ENCODE peak calls at places on chromosomes 1 and 21, in six cellular contexts. F, M, Y, G, A and E are unnamed samples.
A peak's percentile ranks its signal among the peaks of the same experiment; 100 is the strongest.

GRCh38 chr1:234886081-234886874 is 242.4 kb downstream of the TOMM20 start:
- DNase-seq in M (no peak), G (no peak), A (no peak), Y (no peak), F (no peak), E (no peak)

GRCh38 chr1:101051688-101052638 is 26.4 kb upstream of the DPH5 start:
- DNase-seq in F (no peak), Y (no peak), A (no peak), G (no peak), M (no peak), E (no peak)

GRCh38 chr1:227845519-227845918 is 30.0 kb downstream of the PRSS38 start:
- DNase-seq in F (no peak), Y (no peak), G (no peak), A (no peak), M (no peak), E (no peak)

GRCh38 chr1:170676628-170677027 is 12.7 kb downstream of the PRRX1 start:
- DNase-seq in M (no peak), G (no peak), A (no peak), Y (no peak), F (no peak), E (no peak)

GRCh38 chr1:224528900-224529299 is 87.2 kb upstream of the CNIH3 start:
- DNase-seq in G (no peak), M (no peak), F (no peak), A (peak; percentile 79), Y (no peak), E (no peak)

GRCh38 chr1:173307845-173308244 is 100.7 kb upstream of the TNFSF4 start:
- DNase-seq in G (no peak), Y (no peak), M (no peak), F (no peak), A (no peak), E (no peak)

GRCh38 chr1:44808063-44808937 is at the start of gene BTBD19:
- DNase-seq in Y (peak; percentile 88), F (peak; percentile 86), G (peak; percentile 86), M (peak; percentile 86), A (peak; percentile 89), E (no peak)

GRCh38 chr1:10867138-10867721 is 70.8 kb upstream of the CASZ1 start:
- DNase-seq in Y (peak; percentile 53), A (no peak), M (peak; percentile 87), F (peak; percentile 48), G (peak; percentile 66), E (peak; percentile 75)

GRCh38 chr1:38817958-38818705 is 41.4 kb downstream of the RRAGC start:
- DNase-seq in F (no peak), M (peak; percentile 85), G (peak; percentile 36), A (no peak), Y (no peak), E (peak; percentile 42)

GRCh38 chr1:245370905-245371581 is 216.3 kb downstream of the KIF26B start:
- DNase-seq in A (no peak), F (no peak), Y (peak; percentile 27), M (no peak), G (peak; percentile 31), E (no peak)

GRCh38 chr1:25797939-25798338 is 2.1 kb upstream of the SELENON start:
- DNase-seq in Y (no peak), A (peak; percentile 27), G (no peak), F (no peak), M (no peak), E (no peak)

DNA sequence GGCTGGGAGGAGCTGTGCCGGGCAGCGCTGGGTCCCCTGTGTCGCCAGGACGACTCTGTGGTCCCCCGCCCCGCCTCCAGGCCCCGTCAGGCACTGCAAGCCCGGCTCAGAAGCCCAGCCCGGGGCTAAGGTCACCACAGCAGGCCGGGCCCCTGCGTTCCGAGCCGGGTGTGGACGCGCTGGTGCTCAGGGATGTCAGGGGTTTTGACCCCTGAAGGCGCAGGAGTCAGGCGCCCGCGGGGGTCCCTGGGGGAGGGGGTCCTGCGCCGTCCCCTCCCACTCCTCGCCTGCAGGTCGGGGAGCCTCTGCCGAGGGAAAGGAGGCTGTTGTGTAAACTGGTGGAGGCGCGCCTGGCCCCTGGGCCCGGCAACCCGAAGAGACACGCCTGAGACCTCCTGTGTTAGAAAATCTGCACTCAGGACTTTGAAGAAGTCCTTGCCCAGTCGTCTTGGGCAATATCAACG is 23.7 kb upstream of the TMEM54 start:
- DNase-seq in F (no peak), Y (peak; percentile 29), M (no peak), A (no peak), G (peak; percentile 39), E (no peak)
- TF ChIP-seq CTCF in F (no peak), Y (no peak), M (no peak), A (peak; percentile 5), G (no peak), E (no peak)

GRCh38 chr1:178727014-178727895 is 2.2 kb downstream of the RALGPS2 start:
- DNase-seq in G (no peak), M (no peak), A (no peak), Y (no peak), F (no peak), E (no peak)

GRCh38 chr1:178724734-178725602 is at the start of gene RALGPS2:
- DNase-seq in M (peak; percentile 70), F (peak; percentile 43), A (peak; percentile 17), G (peak; percentile 73), Y (peak; percentile 73), E (peak; percentile 55)

GRCh38 chr1:178724386-178724733 is 684 bp upstream of the RALGPS2 start:
- DNase-seq in G (no peak), F (no peak), A (no peak), Y (no peak), M (no peak), E (no peak)

GRCh38 chr1:178726545-178726944 is 1.5 kb downstream of the RALGPS2 start:
- DNase-seq in A (no peak), G (no peak), F (no peak), Y (no peak), M (no peak), E (no peak)

DNA sequence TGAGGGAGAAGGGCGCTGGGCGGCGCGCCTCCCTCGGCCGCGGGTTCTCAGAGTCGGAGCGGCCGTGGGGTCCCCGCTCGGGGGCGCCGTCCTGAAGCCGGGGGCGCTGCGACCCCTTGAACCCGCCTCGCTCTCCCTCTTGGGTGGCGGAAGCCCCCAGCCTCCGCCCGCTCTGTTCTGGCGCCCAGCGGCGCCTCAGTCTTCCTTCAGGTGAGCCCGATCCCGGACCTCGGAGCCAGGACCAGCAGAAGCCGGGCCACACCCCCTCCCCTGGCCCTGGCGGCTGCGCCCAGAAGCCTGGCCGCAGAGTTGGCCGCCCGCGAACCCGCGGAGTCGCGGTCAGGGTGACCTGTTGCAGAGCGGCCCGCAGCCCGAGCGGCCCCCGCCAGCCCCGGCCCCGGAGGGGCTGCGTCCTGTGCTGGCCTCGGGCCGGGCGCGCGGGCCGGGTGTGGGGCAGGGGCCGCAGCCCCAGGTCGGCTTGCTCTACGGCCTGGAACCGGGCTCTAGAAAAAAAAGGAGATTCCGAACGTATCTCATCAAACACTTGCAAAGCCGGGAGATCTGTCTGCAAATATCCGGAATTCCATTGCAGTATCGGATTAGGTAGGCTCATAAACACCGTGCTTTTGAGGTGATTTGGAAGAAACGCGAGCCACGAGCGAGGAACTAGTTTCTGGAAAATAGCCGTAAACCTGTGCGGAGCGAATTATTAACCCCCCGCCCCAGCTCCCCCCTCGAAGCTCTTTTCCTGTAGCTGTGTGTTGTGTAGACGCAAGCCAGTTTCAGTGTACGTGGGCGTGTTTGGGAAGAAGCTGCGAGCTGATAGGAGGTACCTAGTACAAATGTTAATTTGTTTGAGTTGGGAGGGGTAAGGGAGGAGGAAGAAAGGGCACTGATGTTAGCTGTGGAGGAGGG is 816 bp downstream of the RALGPS2 start:
- DNase-seq in F (peak; percentile 53), A (peak; percentile 66), M (peak; percentile 69), Y (peak; percentile 48), G (peak; percentile 45), E (peak; percentile 30)
- TF ChIP-seq CTCF in F (no peak), A (peak; percentile 54), M (no peak), Y (no peak), G (no peak), E (no peak)

DNA sequence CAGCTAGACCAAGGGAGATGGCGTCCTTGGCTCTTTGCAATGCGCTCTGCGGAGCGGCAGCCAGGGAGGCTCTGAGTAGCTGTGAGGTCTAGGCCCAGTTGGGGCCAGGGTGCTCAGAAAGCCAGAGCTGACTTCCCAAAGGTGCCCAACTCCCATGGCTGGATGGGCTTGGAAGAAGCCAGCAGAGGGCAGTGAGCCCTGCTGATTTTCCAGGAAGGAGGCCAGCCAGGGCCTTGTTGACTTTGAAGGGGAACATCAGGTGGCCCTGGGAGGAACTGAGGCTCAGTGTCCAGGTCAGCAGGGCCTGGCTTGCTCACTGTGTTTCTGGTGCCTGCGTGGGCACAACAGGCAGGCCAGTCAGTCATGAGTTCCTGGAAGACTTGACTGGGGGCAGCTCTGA is 27.1 kb downstream of the CDCP2 start:
- DNase-seq in Y (peak; percentile 32), A (no peak), M (no peak), F (no peak), G (peak; percentile 35), E (no peak)
- TF ChIP-seq CTCF in Y (peak; percentile 61), A (peak; percentile 67), M (no peak), F (peak; percentile 22), G (peak; percentile 32), E (no peak)

GRCh38 chr21:37407719-37408455 is 41.3 kb downstream of the DYRK1A start:
- DNase-seq in Y (no peak), M (no peak), F (no peak), A (peak; percentile 29), G (no peak), E (no peak)
- TF ChIP-seq CTCF in Y (no peak), M (no peak), F (no peak), A (no peak), G (no peak), E (no peak)

DNA sequence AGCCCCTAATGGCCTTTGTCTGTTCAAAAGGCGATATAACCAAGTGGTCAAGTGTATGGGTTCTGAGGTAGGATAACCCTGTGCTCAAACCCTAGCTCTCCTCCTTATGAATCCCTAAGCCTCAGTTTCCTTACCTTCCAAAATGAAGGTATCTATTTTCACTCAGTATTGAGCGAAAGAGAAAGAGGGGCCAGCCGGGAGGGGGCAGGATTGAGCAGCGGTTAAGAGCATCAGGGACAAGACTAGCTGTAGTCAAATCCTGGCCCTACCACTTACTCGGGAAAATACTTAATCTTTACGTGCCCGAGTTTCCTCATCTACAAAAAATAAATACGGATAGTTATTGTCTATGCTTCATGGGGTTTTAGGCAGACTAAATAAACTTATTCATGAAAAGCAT is 25.7 kb downstream of the LY9 start:
- DNase-seq in G (no peak), A (no peak), F (no peak), Y (no peak), M (no peak), E (no peak)
- TF ChIP-seq CTCF in G (no peak), A (peak; percentile 51), F (no peak), Y (no peak), M (no peak), E (peak; percentile 22)

GRCh38 chr1:109704173-109704572 is 7.9 kb upstream of the GSTM5 start:
- DNase-seq in A (no peak), G (no peak), Y (no peak), M (no peak), F (no peak), E (no peak)
- TF ChIP-seq CTCF in A (no peak), G (no peak), Y (no peak), M (no peak), F (no peak), E (no peak)

DNA sequence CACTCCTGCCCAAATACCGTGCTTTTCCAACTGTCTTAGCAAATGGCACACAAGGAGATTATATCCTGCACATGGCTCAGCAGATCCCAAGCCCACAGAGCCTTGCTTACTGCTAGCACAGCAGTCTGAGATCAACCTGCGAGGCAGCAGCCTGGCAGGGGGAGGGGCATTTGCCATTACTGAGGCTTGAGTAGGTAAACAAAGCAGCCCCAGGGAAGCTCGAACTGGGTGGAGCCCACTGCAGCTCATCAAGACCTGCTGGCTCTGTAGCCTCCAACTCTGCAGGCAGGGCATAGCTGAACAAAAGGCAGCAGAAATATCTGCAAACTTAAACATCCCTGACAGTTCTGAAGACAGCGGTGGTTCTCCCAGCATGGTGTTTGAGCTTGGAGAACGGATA is 70.1 kb upstream of the PTBP2 start:
- DNase-seq in M (no peak), G (no peak), A (no peak), Y (no peak), F (no peak), E (no peak)
- TF ChIP-seq CTCF in M (no peak), G (no peak), A (no peak), Y (no peak), F (no peak), E (no peak)